ENCODE peak calls at places on chromosomes 7 and 10, in eight cellular contexts. One of them, this sample, is unnamed.

GRCh38 chr7:118627467-118627866 is 403.0 kb downstream of the ANKRD7 start:
- DNase-seq in cardiac muscle cell: no peak
- DNase-seq in stimulated activated CD4-positive, alpha-beta T cell treated with anti-CD3 and anti-CD28 coated beads, Interleukin-1b, Interleukin-23, amount 100 ng/mL, for 4 hours: no peak
- DNase-seq in OCI-LY7: no peak
- DNase-seq in mucosa of descending colon: no peak
- DNase-seq in astrocyte: no peak
- DNase-seq in choroid plexus epithelial cell: no peak
- DNase-seq in WERI-Rb-1: no peak
- DNase-seq in this sample: no peak

GRCh38 chr7:142866361-142867096 is 11.7 kb downstream of the EPHB6 start:
- DNase-seq in cardiac muscle cell: peak
- DNase-seq in stimulated activated CD4-positive, alpha-beta T cell treated with anti-CD3 and anti-CD28 coated beads, Interleukin-1b, Interleukin-23, amount 100 ng/mL, for 4 hours: peak
- DNase-seq in OCI-LY7: peak
- DNase-seq in mucosa of descending colon: peak
- DNase-seq in astrocyte: no peak
- DNase-seq in choroid plexus epithelial cell: peak
- DNase-seq in WERI-Rb-1: peak
- DNase-seq in this sample: no peak

GRCh38 chr7:47422631-47423030 is 159.3 kb downstream of the TNS3 start:
- DNase-seq in cardiac muscle cell: no peak
- DNase-seq in stimulated activated CD4-positive, alpha-beta T cell treated with anti-CD3 and anti-CD28 coated beads, Interleukin-1b, Interleukin-23, amount 100 ng/mL, for 4 hours: no peak
- DNase-seq in OCI-LY7: no peak
- DNase-seq in mucosa of descending colon: no peak
- DNase-seq in astrocyte: peak
- DNase-seq in choroid plexus epithelial cell: no peak
- DNase-seq in WERI-Rb-1: no peak
- DNase-seq in this sample: no peak

GRCh38 chr10:23512355-23513058 is 73.6 kb downstream of the OTUD1 start:
- DNase-seq in cardiac muscle cell: no peak
- DNase-seq in stimulated activated CD4-positive, alpha-beta T cell treated with anti-CD3 and anti-CD28 coated beads, Interleukin-1b, Interleukin-23, amount 100 ng/mL, for 4 hours: no peak
- DNase-seq in OCI-LY7: no peak
- DNase-seq in mucosa of descending colon: no peak
- DNase-seq in astrocyte: peak
- DNase-seq in choroid plexus epithelial cell: peak
- DNase-seq in WERI-Rb-1: no peak
- DNase-seq in this sample: no peak

GRCh38 chr7:64312826-64313225 is 935 bp upstream of the ZNF736 start:
- DNase-seq in cardiac muscle cell: no peak
- DNase-seq in stimulated activated CD4-positive, alpha-beta T cell treated with anti-CD3 and anti-CD28 coated beads, Interleukin-1b, Interleukin-23, amount 100 ng/mL, for 4 hours: no peak
- DNase-seq in OCI-LY7: no peak
- DNase-seq in mucosa of descending colon: no peak
- DNase-seq in astrocyte: no peak
- DNase-seq in choroid plexus epithelial cell: peak
- DNase-seq in WERI-Rb-1: no peak
- DNase-seq in this sample: no peak

GRCh38 chr10:127163632-127164031 is 32.8 kb downstream of the INSYN2A start:
- DNase-seq in cardiac muscle cell: no peak
- DNase-seq in stimulated activated CD4-positive, alpha-beta T cell treated with anti-CD3 and anti-CD28 coated beads, Interleukin-1b, Interleukin-23, amount 100 ng/mL, for 4 hours: no peak
- DNase-seq in OCI-LY7: no peak
- DNase-seq in mucosa of descending colon: peak
- DNase-seq in astrocyte: no peak
- DNase-seq in choroid plexus epithelial cell: peak
- DNase-seq in WERI-Rb-1: no peak
- DNase-seq in this sample: no peak

GRCh38 chr7:64183827-64184372 is 23.1 kb upstream of the ZNF735 start:
- DNase-seq in cardiac muscle cell: no peak
- DNase-seq in stimulated activated CD4-positive, alpha-beta T cell treated with anti-CD3 and anti-CD28 coated beads, Interleukin-1b, Interleukin-23, amount 100 ng/mL, for 4 hours: no peak
- DNase-seq in OCI-LY7: no peak
- DNase-seq in mucosa of descending colon: no peak
- DNase-seq in astrocyte: no peak
- DNase-seq in choroid plexus epithelial cell: no peak
- DNase-seq in WERI-Rb-1: no peak
- DNase-seq in this sample: no peak

GRCh38 chr10:78454123-78454645 is 420.5 kb downstream of the RPS24 start:
- DNase-seq in cardiac muscle cell: no peak
- DNase-seq in stimulated activated CD4-positive, alpha-beta T cell treated with anti-CD3 and anti-CD28 coated beads, Interleukin-1b, Interleukin-23, amount 100 ng/mL, for 4 hours: no peak
- DNase-seq in OCI-LY7: no peak
- DNase-seq in mucosa of descending colon: no peak
- DNase-seq in astrocyte: peak
- DNase-seq in choroid plexus epithelial cell: no peak
- DNase-seq in WERI-Rb-1: no peak
- DNase-seq in this sample: no peak

GRCh38 chr7:12685550-12685949 is 1.9 kb upstream of the ARL4A start:
- DNase-seq in cardiac muscle cell: peak
- DNase-seq in stimulated activated CD4-positive, alpha-beta T cell treated with anti-CD3 and anti-CD28 coated beads, Interleukin-1b, Interleukin-23, amount 100 ng/mL, for 4 hours: no peak
- DNase-seq in OCI-LY7: peak
- DNase-seq in mucosa of descending colon: peak
- DNase-seq in astrocyte: peak
- DNase-seq in choroid plexus epithelial cell: peak
- DNase-seq in WERI-Rb-1: peak
- DNase-seq in this sample: no peak

GRCh38 chr10:44981172-44982113 is 2.8 kb upstream of the DEPP1 start:
- DNase-seq in cardiac muscle cell: no peak
- DNase-seq in stimulated activated CD4-positive, alpha-beta T cell treated with anti-CD3 and anti-CD28 coated beads, Interleukin-1b, Interleukin-23, amount 100 ng/mL, for 4 hours: no peak
- DNase-seq in OCI-LY7: no peak
- DNase-seq in mucosa of descending colon: no peak
- DNase-seq in astrocyte: peak
- DNase-seq in choroid plexus epithelial cell: peak
- DNase-seq in WERI-Rb-1: no peak
- DNase-seq in this sample: no peak

GRCh38 chr10:92494522-92494921 is 79.4 kb downstream of the IDE start:
- DNase-seq in cardiac muscle cell: no peak
- DNase-seq in stimulated activated CD4-positive, alpha-beta T cell treated with anti-CD3 and anti-CD28 coated beads, Interleukin-1b, Interleukin-23, amount 100 ng/mL, for 4 hours: no peak
- DNase-seq in OCI-LY7: no peak
- DNase-seq in mucosa of descending colon: no peak
- DNase-seq in astrocyte: no peak
- DNase-seq in choroid plexus epithelial cell: no peak
- DNase-seq in WERI-Rb-1: no peak
- DNase-seq in this sample: no peak

GRCh38 chr10:3236644-3237043 is 64.1 kb upstream of the PITRM1 start:
- DNase-seq in cardiac muscle cell: no peak
- DNase-seq in stimulated activated CD4-positive, alpha-beta T cell treated with anti-CD3 and anti-CD28 coated beads, Interleukin-1b, Interleukin-23, amount 100 ng/mL, for 4 hours: no peak
- DNase-seq in OCI-LY7: no peak
- DNase-seq in mucosa of descending colon: no peak
- DNase-seq in astrocyte: no peak
- DNase-seq in choroid plexus epithelial cell: no peak
- DNase-seq in WERI-Rb-1: no peak
- DNase-seq in this sample: no peak

GRCh38 chr10:46550795-46551700 is 5.4 kb downstream of the GPRIN2 start:
- DNase-seq in cardiac muscle cell: no peak
- DNase-seq in stimulated activated CD4-positive, alpha-beta T cell treated with anti-CD3 and anti-CD28 coated beads, Interleukin-1b, Interleukin-23, amount 100 ng/mL, for 4 hours: no peak
- DNase-seq in OCI-LY7: no peak
- DNase-seq in mucosa of descending colon: peak
- DNase-seq in astrocyte: no peak
- DNase-seq in choroid plexus epithelial cell: no peak
- DNase-seq in WERI-Rb-1: peak
- DNase-seq in this sample: no peak

GRCh38 chr10:86330778-86331763 is 35.5 kb downstream of the GRID1 start:
- DNase-seq in cardiac muscle cell: no peak
- DNase-seq in stimulated activated CD4-positive, alpha-beta T cell treated with anti-CD3 and anti-CD28 coated beads, Interleukin-1b, Interleukin-23, amount 100 ng/mL, for 4 hours: no peak
- DNase-seq in OCI-LY7: no peak
- DNase-seq in mucosa of descending colon: no peak
- DNase-seq in astrocyte: no peak
- DNase-seq in choroid plexus epithelial cell: no peak
- DNase-seq in WERI-Rb-1: no peak
- DNase-seq in this sample: no peak

GRCh38 chr7:35792472-35793224 is 8.2 kb upstream of the SEPTIN7 start:
- DNase-seq in cardiac muscle cell: no peak
- DNase-seq in stimulated activated CD4-positive, alpha-beta T cell treated with anti-CD3 and anti-CD28 coated beads, Interleukin-1b, Interleukin-23, amount 100 ng/mL, for 4 hours: no peak
- DNase-seq in OCI-LY7: no peak
- DNase-seq in mucosa of descending colon: no peak
- DNase-seq in astrocyte: no peak
- DNase-seq in choroid plexus epithelial cell: peak
- DNase-seq in WERI-Rb-1: no peak
- DNase-seq in this sample: no peak

GRCh38 chr7:158757404-158757989 is 52.9 kb upstream of the NCAPG2 start:
- DNase-seq in cardiac muscle cell: no peak
- DNase-seq in stimulated activated CD4-positive, alpha-beta T cell treated with anti-CD3 and anti-CD28 coated beads, Interleukin-1b, Interleukin-23, amount 100 ng/mL, for 4 hours: no peak
- DNase-seq in OCI-LY7: no peak
- DNase-seq in mucosa of descending colon: no peak
- DNase-seq in astrocyte: no peak
- DNase-seq in choroid plexus epithelial cell: no peak
- DNase-seq in WERI-Rb-1: no peak
- DNase-seq in this sample: no peak

GRCh38 chr10:62386401-62387320 is 12.5 kb downstream of the ZNF365 start:
- DNase-seq in cardiac muscle cell: no peak
- DNase-seq in stimulated activated CD4-positive, alpha-beta T cell treated with anti-CD3 and anti-CD28 coated beads, Interleukin-1b, Interleukin-23, amount 100 ng/mL, for 4 hours: no peak
- DNase-seq in OCI-LY7: no peak
- DNase-seq in mucosa of descending colon: no peak
- DNase-seq in astrocyte: no peak
- DNase-seq in choroid plexus epithelial cell: no peak
- DNase-seq in WERI-Rb-1: no peak
- DNase-seq in this sample: no peak

GRCh38 chr7:157635148-157635500 is 298.3 kb downstream of the DNAJB6 start:
- DNase-seq in cardiac muscle cell: no peak
- DNase-seq in stimulated activated CD4-positive, alpha-beta T cell treated with anti-CD3 and anti-CD28 coated beads, Interleukin-1b, Interleukin-23, amount 100 ng/mL, for 4 hours: no peak
- DNase-seq in OCI-LY7: no peak
- DNase-seq in mucosa of descending colon: no peak
- DNase-seq in astrocyte: no peak
- DNase-seq in choroid plexus epithelial cell: no peak
- DNase-seq in WERI-Rb-1: no peak
- DNase-seq in this sample: no peak

GRCh38 chr7:129436335-129436923 is 2.2 kb downstream of the STRIP2 start:
- DNase-seq in cardiac muscle cell: no peak
- DNase-seq in stimulated activated CD4-positive, alpha-beta T cell treated with anti-CD3 and anti-CD28 coated beads, Interleukin-1b, Interleukin-23, amount 100 ng/mL, for 4 hours: no peak
- DNase-seq in OCI-LY7: no peak
- DNase-seq in mucosa of descending colon: no peak
- DNase-seq in astrocyte: no peak
- DNase-seq in choroid plexus epithelial cell: no peak
- DNase-seq in WERI-Rb-1: peak
- DNase-seq in this sample: no peak